ENCODE peak calls at places on chromosomes 13 and 19, in five cellular contexts. G is tibial artery, U is Peyer's patch, Z is heart right ventricle, F is lung. C is an unnamed sample. For H3K9me3, the result is how much of the 10 kb centered on the place peaks cover.

GRCh38 chr13:94162289-94162688 is 317.2 kb downstream of the DCT start:
- DNase-seq in G (no peak), U (no peak), Z (no peak), F (peak), C (no peak)

GRCh38 chr19:46515879-46516350 is 20.2 kb upstream of the PNMA8B start:
- DNase-seq in G (no peak), U (no peak), Z (no peak), F (no peak), C (no peak)

GRCh38 chr19:17234911-17235617 is 9.0 kb downstream of the OCEL1 start:
- DNase-seq in G (no peak), U (peak), Z (no peak), F (no peak), C (peak)

GRCh38 chr13:24670927-24671326 is 9.3 kb upstream of the ATP12A start:
- DNase-seq in G (no peak), U (no peak), Z (no peak), F (no peak), C (no peak)

GRCh38 chr13:108508263-108508662 is 121.1 kb upstream of the MYO16 start:
- DNase-seq in G (no peak), U (no peak), Z (no peak), F (no peak), C (no peak)

GRCh38 chr13:111908391-111908790 is 158.6 kb upstream of the SOX1 start:
- DNase-seq in G (peak), U (no peak), Z (no peak), F (no peak), C (peak)

GRCh38 chr13:40476175-40476958 is 190.1 kb downstream of the FOXO1 start:
- DNase-seq in G (no peak), U (no peak), Z (no peak), F (no peak), C (no peak)

GRCh38 chr19:36110487-36111199 is at the start of gene OVOL3:
- DNase-seq in G (no peak), U (no peak), Z (no peak), F (no peak), C (no peak)

GRCh38 chr13:50282016-50282415 is 266.8 kb downstream of the KCNRG start:
- DNase-seq in G (no peak), U (no peak), Z (no peak), F (no peak), C (no peak)

GRCh38 chr13:33016414-33017409 is at the start of gene KL:
- DNase-seq in G (peak), U (peak), Z (peak), F (peak), C (peak)

GRCh38 chr19:11405846-11406643 is 13.1 kb downstream of the RGL3 start:
- DNase-seq in G (no peak), U (no peak), Z (no peak), F (no peak), C (no peak)

GRCh38 chr13:27338816-27339215 is 68.2 kb downstream of the RASL11A start:
- DNase-seq in G (no peak), U (no peak), Z (no peak), F (no peak), C (no peak)

GRCh38 chr13:64928704-64929499 is 2301.2 kb downstream of the PCDH9 start:
- DNase-seq in G (no peak), U (no peak), Z (no peak), F (no peak), C (no peak)

GRCh38 chr13:94269557-94269956 is 209.9 kb downstream of the DCT start:
- DNase-seq in G (no peak), U (no peak), Z (no peak), F (no peak), C (no peak)

GRCh38 chr19:6233827-6234511 is 45.8 kb downstream of the MLLT1 start:
- DNase-seq in G (no peak), U (peak), Z (peak), F (peak), C (peak)
- TF ChIP-seq CTCF in G (no peak), U (no peak), Z (no peak), F (no peak), C (no peak)

GRCh38 chr19:56199686-56200085 is 2.1 kb upstream of the ZSCAN5B start:
- DNase-seq in G (no peak), U (no peak), Z (no peak), F (no peak), C (no peak)
- H3K4me3 ChIP-seq in G (no peak), U (no peak), Z (no peak), F (no peak), C (no peak)

GRCh38 chr19:3111586-3112247 is 17.6 kb downstream of the GNA11 start:
- DNase-seq in G (no peak), U (no peak), Z (no peak), F (no peak), C (no peak)

GRCh38 chr19:3114018-3114726 is 20.0 kb downstream of the GNA11 start:
- DNase-seq in G (no peak), U (no peak), Z (no peak), F (no peak), C (no peak)

GRCh38 chr19:3112375-3113099 is 18.4 kb downstream of the GNA11 start:
- DNase-seq in G (no peak), U (no peak), Z (no peak), F (no peak), C (no peak)

GRCh38 chr19:3114811-3115210 is 20.6 kb downstream of the GNA11 start:
- DNase-seq in G (no peak), U (no peak), Z (no peak), F (no peak), C (no peak)

DNA sequence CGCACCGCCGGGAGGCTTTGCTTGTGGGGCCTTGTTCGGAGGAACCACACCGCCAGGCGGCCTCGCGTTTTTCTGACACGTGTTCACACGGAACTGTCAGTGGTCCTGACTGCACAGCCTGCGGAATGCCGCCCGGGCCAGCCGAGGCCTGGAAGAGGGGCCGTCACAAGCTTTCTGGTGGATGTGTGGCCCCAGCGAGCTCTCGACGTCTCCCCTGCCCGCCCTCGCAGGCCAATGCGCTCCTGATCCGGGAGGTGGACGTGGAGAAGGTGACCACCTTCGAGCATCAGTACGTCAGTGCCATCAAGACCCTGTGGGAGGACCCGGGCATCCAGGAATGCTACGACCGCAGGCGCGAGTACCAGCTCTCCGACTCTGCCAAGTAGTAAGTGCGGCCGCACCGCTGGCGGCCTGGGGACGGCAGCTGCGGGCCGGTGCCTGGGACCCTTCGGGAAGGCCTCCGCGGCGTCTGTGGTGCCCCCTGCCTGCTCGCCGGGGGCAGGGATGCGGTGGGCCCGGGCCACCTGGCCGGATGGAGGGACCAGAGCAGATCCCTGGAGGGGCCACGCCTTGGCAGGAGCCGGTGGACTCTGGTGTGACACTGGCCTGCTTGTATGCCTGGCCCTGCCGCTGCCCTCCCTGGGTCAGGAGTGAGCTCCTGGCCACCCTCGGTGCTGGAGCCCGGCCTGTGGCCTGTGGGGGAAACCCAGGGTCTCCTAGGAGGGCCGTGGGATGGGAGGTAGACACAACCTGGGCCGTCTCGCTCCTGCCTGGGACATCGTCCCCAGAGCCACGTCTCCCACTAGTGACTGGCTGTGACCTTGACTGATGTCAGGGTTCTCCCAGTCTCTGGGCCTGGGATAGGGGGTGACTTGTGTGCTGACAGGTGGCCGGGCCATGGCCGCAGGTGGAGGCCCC is 19.2 kb downstream of the GNA11 start:
- DNase-seq in G (no peak), U (no peak), Z (no peak), F (no peak), C (no peak)
- H3K9me3 ChIP-seq in G (under half), U (under half), Z (under half), F (under half), C (under half)

GRCh38 chr19:38559428-38560401 is 58.0 kb downstream of the MAP4K1 start:
- DNase-seq in G (no peak), U (no peak), Z (no peak), F (no peak), C (no peak)
- TF ChIP-seq CTCF in G (no peak), U (no peak), Z (no peak), F (no peak), C (no peak)

GRCh38 chr19:1239420-1239795 is 1.6 kb upstream of the CBARP start:
- DNase-seq in G (no peak), U (no peak), Z (no peak), F (no peak), C (no peak)
- H3K4me3 ChIP-seq in G (no peak), U (no peak), Z (no peak), F (no peak), C (no peak)

GRCh38 chr19:21568816-21569496 is 63.6 kb downstream of the ZNF429 start:
- DNase-seq in G (peak), U (peak), Z (peak), F (peak), C (peak)

GRCh38 chr19:21566073-21566472 is 60.7 kb downstream of the ZNF429 start:
- DNase-seq in G (no peak), U (no peak), Z (no peak), F (no peak), C (no peak)

GRCh38 chr19:21574607-21575006 is 69.2 kb downstream of the ZNF429 start:
- DNase-seq in G (no peak), U (no peak), Z (no peak), F (no peak), C (no peak)

GRCh38 chr19:21569497-21569870 is 64.1 kb downstream of the ZNF429 start:
- DNase-seq in G (no peak), U (no peak), Z (no peak), F (no peak), C (peak)

DNA sequence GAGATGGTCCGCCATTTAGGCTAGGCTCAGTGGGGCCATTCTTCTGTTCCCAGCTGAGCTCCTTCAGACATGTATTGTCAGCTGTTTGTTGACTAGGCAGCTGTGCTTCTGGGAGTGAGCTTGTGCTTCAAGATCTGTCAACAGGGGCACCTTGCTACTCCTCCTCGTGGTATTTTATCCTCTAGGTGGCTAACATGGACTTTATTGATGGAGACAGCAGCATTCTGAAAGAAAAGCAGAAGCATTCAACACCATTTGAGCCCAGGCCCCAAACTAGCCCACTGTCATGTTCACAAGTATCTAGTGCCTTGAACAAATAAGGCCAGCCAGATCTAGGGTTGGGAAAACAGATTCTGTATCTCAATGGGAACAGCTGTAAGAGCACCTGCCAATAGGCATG is 65.9 kb downstream of the ZNF429 start:
- DNase-seq in G (no peak), U (no peak), Z (no peak), F (no peak), C (no peak)
- H3K9me3 ChIP-seq in G (under half), U (under half), Z (under half), F (under half), C (under half)

DNA sequence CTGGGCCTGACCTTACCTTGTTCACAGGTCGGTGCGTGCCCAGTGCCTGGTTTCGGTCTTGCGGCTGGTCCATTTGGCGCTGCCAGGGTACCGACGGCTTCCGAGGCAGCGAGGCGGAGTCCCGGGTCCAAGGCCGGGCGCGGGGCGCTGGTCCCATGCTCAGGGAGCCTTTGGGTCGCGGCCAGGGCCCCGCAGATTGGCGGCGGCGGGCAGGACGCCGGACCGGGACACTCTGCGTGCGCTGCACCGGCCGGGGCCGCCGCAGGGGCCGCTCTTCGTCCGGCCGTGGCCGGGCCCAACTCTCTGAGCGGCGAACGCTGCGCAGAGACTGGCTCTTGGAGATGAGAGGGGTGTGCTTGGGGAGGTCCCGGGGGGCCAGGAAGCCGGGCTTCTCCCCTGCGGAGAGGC is 3.3 kb upstream of the WIZ start:
- DNase-seq in G (no peak), U (no peak), Z (no peak), F (no peak), C (peak)
- TF ChIP-seq CTCF in G (no peak), U (no peak), Z (peak), F (no peak), C (peak)

GRCh38 chr19:31347828-31348314 is 1.4 kb downstream of the TSHZ3 start:
- DNase-seq in G (no peak), U (no peak), Z (no peak), F (no peak), C (no peak)

GRCh38 chr19:31346660-31347059 is 2.6 kb downstream of the TSHZ3 start:
- DNase-seq in G (no peak), U (no peak), Z (no peak), F (no peak), C (no peak)

GRCh38 chr19:31346184-31346583 is 3.1 kb downstream of the TSHZ3 start:
- DNase-seq in G (no peak), U (no peak), Z (no peak), F (no peak), C (no peak)

GRCh38 chr19:31348416-31349159 is 648 bp downstream of the TSHZ3 start:
- DNase-seq in G (no peak), U (no peak), Z (peak), F (no peak), C (peak)

DNA sequence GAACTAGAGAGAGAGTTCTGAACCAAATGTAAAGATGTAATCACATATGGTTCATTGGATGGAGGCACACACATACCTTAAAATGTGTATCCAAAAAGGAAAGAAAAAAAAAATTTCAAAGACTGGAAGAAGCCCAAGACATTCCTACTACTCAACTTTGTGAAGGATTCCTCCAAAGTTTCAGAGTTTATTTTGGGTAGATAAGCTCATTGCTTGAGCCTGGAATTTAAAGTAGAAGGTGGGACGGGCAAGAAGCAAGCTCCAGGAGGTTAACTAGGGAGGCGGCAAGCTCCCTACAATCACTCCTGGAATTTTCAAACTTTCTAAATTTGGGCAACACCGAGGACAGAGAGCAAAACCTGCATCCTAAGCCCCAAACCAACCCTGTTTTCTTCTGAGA is 1.9 kb downstream of the TSHZ3 start:
- DNase-seq in G (no peak), U (no peak), Z (no peak), F (no peak), C (no peak)
- H3K4me3 ChIP-seq in G (no peak), U (no peak), Z (peak), F (no peak), C (peak)

DNA sequence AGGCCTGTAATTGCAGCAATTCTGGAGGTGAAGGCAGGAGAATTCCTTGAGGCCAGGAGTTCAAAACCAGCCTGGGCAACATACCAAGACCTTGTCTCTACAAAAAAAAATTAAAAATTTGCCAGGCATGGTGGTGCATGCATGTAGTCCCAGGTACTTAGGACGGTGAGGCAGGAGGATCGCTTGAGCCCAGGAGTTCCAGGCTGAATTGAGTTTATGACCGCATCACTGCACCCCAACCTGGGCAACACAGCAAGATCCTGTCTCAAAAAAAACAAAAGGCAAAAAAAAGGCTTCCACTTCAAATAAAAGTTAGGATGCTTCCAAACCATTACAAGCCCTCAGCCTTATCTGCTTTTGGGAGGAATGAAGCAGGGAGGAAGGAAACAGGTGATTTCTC is 5.2 kb downstream of the ZNF577 start:
- DNase-seq in G (no peak), U (no peak), Z (no peak), F (no peak), C (no peak)
- H3K9me3 ChIP-seq in G (under half), U (under half), Z (under half), F (under half), C (under half)

C was measured in adrenal gland.